ENCODE peak calls at places on chromosomes 2 and 18, in ten cellular contexts. One of them, this sample, is unnamed.

GRCh38 chr18:8303151-8303770 is 306.0 kb upstream of the RAB12 start:
- DNase-seq in heart right ventricle: no peak
- DNase-seq in lower lobe of right lung: no peak
- DNase-seq in dorsolateral prefrontal cortex: no peak
- DNase-seq in fibroblast of lung: peak
- DNase-seq in cardiac fibroblast: peak
- DNase-seq in fibroblast of mammary gland: peak
- DNase-seq in choroid plexus epithelial cell: no peak
- DNase-seq in AG09309: no peak
- DNase-seq in B cell: no peak
- DNase-seq in this sample: no peak

GRCh38 chr2:10137053-10137843 is 14.7 kb downstream of the RRM2 start:
- DNase-seq in heart right ventricle: no peak
- DNase-seq in lower lobe of right lung: no peak
- DNase-seq in dorsolateral prefrontal cortex: no peak
- DNase-seq in fibroblast of lung: no peak
- DNase-seq in cardiac fibroblast: peak
- DNase-seq in fibroblast of mammary gland: no peak
- DNase-seq in choroid plexus epithelial cell: no peak
- DNase-seq in AG09309: no peak
- DNase-seq in B cell: no peak
- DNase-seq in this sample: no peak

GRCh38 chr18:39419315-39419714 is 1853.7 kb upstream of the CELF4 start:
- DNase-seq in heart right ventricle: no peak
- DNase-seq in lower lobe of right lung: no peak
- DNase-seq in dorsolateral prefrontal cortex: no peak
- DNase-seq in fibroblast of lung: no peak
- DNase-seq in cardiac fibroblast: no peak
- DNase-seq in fibroblast of mammary gland: no peak
- DNase-seq in choroid plexus epithelial cell: no peak
- DNase-seq in AG09309: no peak
- DNase-seq in B cell: no peak
- DNase-seq in this sample: no peak

GRCh38 chr2:120219766-120220165 is 3.4 kb downstream of the TMEM185B start:
- DNase-seq in heart right ventricle: no peak
- DNase-seq in lower lobe of right lung: no peak
- DNase-seq in dorsolateral prefrontal cortex: no peak
- DNase-seq in fibroblast of lung: no peak
- DNase-seq in cardiac fibroblast: no peak
- DNase-seq in fibroblast of mammary gland: no peak
- DNase-seq in choroid plexus epithelial cell: no peak
- DNase-seq in AG09309: no peak
- DNase-seq in B cell: no peak
- DNase-seq in this sample: no peak

GRCh38 chr2:127573771-127574170 is 38.3 kb downstream of the MYO7B start:
- DNase-seq in heart right ventricle: no peak
- DNase-seq in lower lobe of right lung: no peak
- DNase-seq in dorsolateral prefrontal cortex: no peak
- DNase-seq in fibroblast of lung: no peak
- DNase-seq in cardiac fibroblast: no peak
- DNase-seq in fibroblast of mammary gland: no peak
- DNase-seq in choroid plexus epithelial cell: no peak
- DNase-seq in AG09309: no peak
- DNase-seq in B cell: no peak
- DNase-seq in this sample: peak

GRCh38 chr2:16305191-16305590 is 360.4 kb downstream of the CYRIA start:
- DNase-seq in heart right ventricle: no peak
- DNase-seq in lower lobe of right lung: no peak
- DNase-seq in dorsolateral prefrontal cortex: no peak
- DNase-seq in fibroblast of lung: no peak
- DNase-seq in cardiac fibroblast: no peak
- DNase-seq in fibroblast of mammary gland: no peak
- DNase-seq in choroid plexus epithelial cell: no peak
- DNase-seq in AG09309: no peak
- DNase-seq in B cell: no peak
- DNase-seq in this sample: no peak

GRCh38 chr2:9410108-9410507 is 13.2 kb downstream of the ITGB1BP1 start:
- DNase-seq in heart right ventricle: no peak
- DNase-seq in lower lobe of right lung: no peak
- DNase-seq in dorsolateral prefrontal cortex: no peak
- DNase-seq in fibroblast of lung: no peak
- DNase-seq in cardiac fibroblast: no peak
- DNase-seq in fibroblast of mammary gland: no peak
- DNase-seq in choroid plexus epithelial cell: no peak
- DNase-seq in AG09309: no peak
- DNase-seq in B cell: no peak
- DNase-seq in this sample: no peak

GRCh38 chr2:21123473-21124393 is at the start of gene TDRD15:
- DNase-seq in heart right ventricle: no peak
- DNase-seq in lower lobe of right lung: no peak
- DNase-seq in dorsolateral prefrontal cortex: no peak
- DNase-seq in fibroblast of lung: no peak
- DNase-seq in cardiac fibroblast: no peak
- DNase-seq in fibroblast of mammary gland: no peak
- DNase-seq in choroid plexus epithelial cell: no peak
- DNase-seq in AG09309: no peak
- DNase-seq in B cell: no peak
- DNase-seq in this sample: no peak

GRCh38 chr18:12579775-12580174 is 78.1 kb downstream of the SPIRE1 start:
- DNase-seq in heart right ventricle: no peak
- DNase-seq in lower lobe of right lung: no peak
- DNase-seq in dorsolateral prefrontal cortex: no peak
- DNase-seq in fibroblast of lung: no peak
- DNase-seq in cardiac fibroblast: no peak
- DNase-seq in fibroblast of mammary gland: no peak
- DNase-seq in choroid plexus epithelial cell: no peak
- DNase-seq in AG09309: no peak
- DNase-seq in B cell: no peak
- DNase-seq in this sample: no peak

GRCh38 chr18:37391698-37392548 is 173.7 kb downstream of the CELF4 start:
- DNase-seq in heart right ventricle: no peak
- DNase-seq in lower lobe of right lung: no peak
- DNase-seq in dorsolateral prefrontal cortex: no peak
- DNase-seq in fibroblast of lung: no peak
- DNase-seq in cardiac fibroblast: no peak
- DNase-seq in fibroblast of mammary gland: no peak
- DNase-seq in choroid plexus epithelial cell: no peak
- DNase-seq in AG09309: no peak
- DNase-seq in B cell: no peak
- DNase-seq in this sample: no peak

GRCh38 chr2:135531231-135532197 is at the start of gene R3HDM1:
- DNase-seq in heart right ventricle: peak
- DNase-seq in lower lobe of right lung: peak
- DNase-seq in dorsolateral prefrontal cortex: peak
- DNase-seq in fibroblast of lung: peak
- DNase-seq in cardiac fibroblast: peak
- DNase-seq in fibroblast of mammary gland: peak
- DNase-seq in choroid plexus epithelial cell: peak
- DNase-seq in AG09309: peak
- DNase-seq in B cell: peak
- DNase-seq in this sample: peak
- TF ChIP-seq CTCF in heart right ventricle: peak
- TF ChIP-seq CTCF in lower lobe of right lung: peak
- TF ChIP-seq CTCF in dorsolateral prefrontal cortex: no peak
- TF ChIP-seq CTCF in fibroblast of lung: no peak
- TF ChIP-seq CTCF in cardiac fibroblast: no peak
- TF ChIP-seq CTCF in fibroblast of mammary gland: no peak
- TF ChIP-seq CTCF in choroid plexus epithelial cell: no peak
- TF ChIP-seq CTCF in AG09309: no peak
- TF ChIP-seq CTCF in B cell: peak
- TF ChIP-seq CTCF in this sample: peak

GRCh38 chr2:31028415-31028814 is 109.8 kb downstream of the GALNT14 start:
- DNase-seq in heart right ventricle: no peak
- DNase-seq in lower lobe of right lung: no peak
- DNase-seq in dorsolateral prefrontal cortex: no peak
- DNase-seq in fibroblast of lung: no peak
- DNase-seq in cardiac fibroblast: no peak
- DNase-seq in fibroblast of mammary gland: no peak
- DNase-seq in choroid plexus epithelial cell: no peak
- DNase-seq in AG09309: no peak
- DNase-seq in B cell: no peak
- DNase-seq in this sample: no peak
- TF ChIP-seq CTCF in heart right ventricle: no peak
- TF ChIP-seq CTCF in lower lobe of right lung: no peak
- TF ChIP-seq CTCF in dorsolateral prefrontal cortex: no peak
- TF ChIP-seq CTCF in fibroblast of lung: no peak
- TF ChIP-seq CTCF in cardiac fibroblast: no peak
- TF ChIP-seq CTCF in fibroblast of mammary gland: no peak
- TF ChIP-seq CTCF in choroid plexus epithelial cell: no peak
- TF ChIP-seq CTCF in AG09309: no peak
- TF ChIP-seq CTCF in B cell: no peak
- TF ChIP-seq CTCF in this sample: no peak

GRCh38 chr18:80033181-80034067 is 810 bp upstream of the RBFA start:
- DNase-seq in heart right ventricle: no peak
- DNase-seq in lower lobe of right lung: no peak
- DNase-seq in dorsolateral prefrontal cortex: peak
- DNase-seq in fibroblast of lung: peak
- DNase-seq in cardiac fibroblast: peak
- DNase-seq in fibroblast of mammary gland: peak
- DNase-seq in choroid plexus epithelial cell: peak
- DNase-seq in AG09309: no peak
- DNase-seq in B cell: peak
- DNase-seq in this sample: peak
- TF ChIP-seq CTCF in heart right ventricle: no peak
- TF ChIP-seq CTCF in lower lobe of right lung: no peak
- TF ChIP-seq CTCF in dorsolateral prefrontal cortex: no peak
- TF ChIP-seq CTCF in fibroblast of lung: no peak
- TF ChIP-seq CTCF in cardiac fibroblast: no peak
- TF ChIP-seq CTCF in fibroblast of mammary gland: no peak
- TF ChIP-seq CTCF in choroid plexus epithelial cell: no peak
- TF ChIP-seq CTCF in AG09309: no peak
- TF ChIP-seq CTCF in B cell: no peak
- TF ChIP-seq CTCF in this sample: no peak

GRCh38 chr18:79950440-79951341 is 762 bp downstream of the SLC66A2 start:
- DNase-seq in heart right ventricle: peak
- DNase-seq in lower lobe of right lung: peak
- DNase-seq in dorsolateral prefrontal cortex: no peak
- DNase-seq in fibroblast of lung: peak
- DNase-seq in cardiac fibroblast: peak
- DNase-seq in fibroblast of mammary gland: peak
- DNase-seq in choroid plexus epithelial cell: no peak
- DNase-seq in AG09309: no peak
- DNase-seq in B cell: peak
- DNase-seq in this sample: peak

GRCh38 chr18:79952996-79953559 is 1.6 kb upstream of the SLC66A2 start:
- DNase-seq in heart right ventricle: no peak
- DNase-seq in lower lobe of right lung: peak
- DNase-seq in dorsolateral prefrontal cortex: no peak
- DNase-seq in fibroblast of lung: no peak
- DNase-seq in cardiac fibroblast: no peak
- DNase-seq in fibroblast of mammary gland: no peak
- DNase-seq in choroid plexus epithelial cell: no peak
- DNase-seq in AG09309: no peak
- DNase-seq in B cell: peak
- DNase-seq in this sample: peak

GRCh38 chr18:79949571-79950439 is 1.6 kb downstream of the SLC66A2 start:
- DNase-seq in heart right ventricle: peak
- DNase-seq in lower lobe of right lung: peak
- DNase-seq in dorsolateral prefrontal cortex: peak
- DNase-seq in fibroblast of lung: no peak
- DNase-seq in cardiac fibroblast: peak
- DNase-seq in fibroblast of mammary gland: no peak
- DNase-seq in choroid plexus epithelial cell: peak
- DNase-seq in AG09309: no peak
- DNase-seq in B cell: peak
- DNase-seq in this sample: peak

GRCh38 chr18:79952457-79952995 is 1.1 kb upstream of the SLC66A2 start:
- DNase-seq in heart right ventricle: peak
- DNase-seq in lower lobe of right lung: peak
- DNase-seq in dorsolateral prefrontal cortex: peak
- DNase-seq in fibroblast of lung: no peak
- DNase-seq in cardiac fibroblast: no peak
- DNase-seq in fibroblast of mammary gland: no peak
- DNase-seq in choroid plexus epithelial cell: no peak
- DNase-seq in AG09309: no peak
- DNase-seq in B cell: peak
- DNase-seq in this sample: peak

DNA sequence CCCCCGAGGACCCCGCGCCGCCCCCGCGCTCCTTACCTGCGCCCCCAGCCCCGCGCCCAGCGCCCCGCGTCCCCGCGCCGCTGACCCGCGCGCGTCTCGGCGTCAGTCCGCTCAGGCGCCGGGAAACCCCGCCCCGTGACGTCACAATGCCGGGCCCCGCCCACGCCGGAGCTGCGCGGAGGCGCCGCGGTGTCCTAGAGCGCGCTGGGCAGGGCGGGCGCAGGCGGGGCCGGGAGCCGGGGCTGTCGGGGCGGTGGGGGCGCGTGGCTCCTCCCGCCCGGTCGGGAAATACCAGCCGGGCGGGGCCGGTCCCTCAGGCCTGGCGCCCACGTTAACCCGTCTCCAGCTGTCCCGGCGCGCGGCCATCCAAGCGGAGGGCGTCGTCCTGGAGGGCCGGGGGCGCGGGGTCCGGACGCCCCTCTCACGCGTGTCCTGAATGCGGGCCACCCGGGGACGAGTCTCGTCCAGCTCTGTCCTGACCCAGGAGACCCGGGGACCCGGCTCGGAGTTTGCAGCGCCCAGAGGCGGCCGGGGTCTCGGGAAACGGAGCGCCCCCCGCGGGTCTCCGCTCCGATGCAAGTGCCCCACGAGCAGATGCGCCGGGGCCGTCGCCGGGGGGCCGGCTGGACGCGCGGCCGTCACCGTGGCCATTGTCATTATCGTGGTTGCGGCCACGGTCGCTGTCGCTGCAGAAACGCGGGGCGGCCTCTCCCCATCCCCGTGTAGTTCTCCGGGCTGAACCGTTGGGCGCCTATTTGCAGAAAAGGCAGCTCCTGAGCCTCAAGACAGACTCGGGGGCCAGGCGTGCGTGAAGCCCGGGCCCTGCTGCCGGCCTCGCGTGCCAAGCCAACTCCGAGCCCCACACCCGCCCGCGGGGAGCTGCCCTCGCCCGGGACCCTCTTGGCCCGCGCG is at the start of gene SLC66A2:
- DNase-seq in heart right ventricle: peak
- DNase-seq in lower lobe of right lung: peak
- DNase-seq in dorsolateral prefrontal cortex: peak
- DNase-seq in fibroblast of lung: peak
- DNase-seq in cardiac fibroblast: peak
- DNase-seq in fibroblast of mammary gland: peak
- DNase-seq in choroid plexus epithelial cell: peak
- DNase-seq in AG09309: no peak
- DNase-seq in B cell: peak
- DNase-seq in this sample: peak
- TF ChIP-seq CTCF in heart right ventricle: peak
- TF ChIP-seq CTCF in lower lobe of right lung: no peak
- TF ChIP-seq CTCF in dorsolateral prefrontal cortex: no peak
- TF ChIP-seq CTCF in fibroblast of lung: no peak
- TF ChIP-seq CTCF in cardiac fibroblast: no peak
- TF ChIP-seq CTCF in fibroblast of mammary gland: no peak
- TF ChIP-seq CTCF in choroid plexus epithelial cell: no peak
- TF ChIP-seq CTCF in AG09309: no peak
- TF ChIP-seq CTCF in B cell: no peak
- TF ChIP-seq CTCF in this sample: peak

This sample was measured in chondrocyte.